ENCODE peak calls at places on chromosomes 4 and X, in five cellular contexts. B is stomach, O is ovary, Y is Peyer's patch, L is A549. V is an unnamed sample. For H3K4me1, the result is how much of the 10 kb centered on the place peaks cover.

GRCh38 chr4:3451956-3452355 is 10.2 kb downstream of the HGFAC start:
- DNase-seq in B (no peak), O (no peak), Y (no peak), L (no peak), V (no peak)

GRCh38 chr4:89158884-89159503 is 47.7 kb downstream of the TIGD2 start:
- DNase-seq in B (no peak), O (no peak), Y (no peak), L (peak), V (no peak)

GRCh38 chr4:73729534-73730165 is 10.7 kb upstream of the CXCL8 start:
- DNase-seq in B (peak), O (peak), Y (no peak), L (peak), V (peak)

GRCh38 chrX:124467202-124467601 is 120.8 kb downstream of the SH2D1A start:
- DNase-seq in B (no peak), O (no peak), Y (no peak), L (no peak), V (no peak)

GRCh38 chr4:53508446-53508845 is 82.8 kb downstream of the LNX1 start:
- DNase-seq in B (no peak), O (no peak), Y (no peak), L (peak), V (no peak)

GRCh38 chrX:10296581-10296980 is 139.8 kb downstream of the CLCN4 start:
- DNase-seq in B (no peak), O (no peak), Y (no peak), L (no peak), V (no peak)

GRCh38 chr4:169115897-169116254 is 105.8 kb upstream of the CBR4 start:
- DNase-seq in B (peak), O (no peak), Y (no peak), L (peak), V (no peak)

GRCh38 chrX:7147431-7147977 is at the start of gene STS:
- DNase-seq in B (peak), O (peak), Y (peak), L (no peak), V (peak)

GRCh38 chr4:4585012-4585670 is 43.3 kb upstream of the STX18 start:
- DNase-seq in B (no peak), O (no peak), Y (no peak), L (no peak), V (no peak)

GRCh38 chr4:174494731-174495130 is 27.6 kb downstream of the HPGD start:
- DNase-seq in B (no peak), O (no peak), Y (no peak), L (no peak), V (no peak)

GRCh38 chr4:67875011-67875410 is 8.8 kb downstream of the TMPRSS11D start:
- DNase-seq in B (no peak), O (no peak), Y (no peak), L (no peak), V (no peak)

GRCh38 chr4:3409571-3410091 is 32.1 kb upstream of the HGFAC start:
- DNase-seq in B (no peak), O (peak), Y (no peak), L (no peak), V (no peak)

GRCh38 chrX:110665636-110666035 is 130.0 kb downstream of the CHRDL1 start:
- DNase-seq in B (peak), O (no peak), Y (no peak), L (peak), V (no peak)

GRCh38 chr4:77349361-77349760 is 192.4 kb downstream of the CCNG2 start:
- DNase-seq in B (no peak), O (no peak), Y (no peak), L (no peak), V (no peak)

GRCh38 chr4:85928775-85929585 is 430.9 kb downstream of the MAPK10 start:
- DNase-seq in B (peak), O (no peak), Y (no peak), L (peak), V (no peak)

GRCh38 chrX:111634823-111635410 is 46.1 kb upstream of the ALG13 start:
- DNase-seq in B (no peak), O (no peak), Y (no peak), L (no peak), V (no peak)

GRCh38 chr4:48902266-48902665 is 4.3 kb downstream of the OCIAD2 start:
- DNase-seq in B (peak), O (no peak), Y (no peak), L (peak), V (no peak)

GRCh38 chrX:94058728-94059382 is 384.8 kb downstream of the FAM133A start:
- DNase-seq in B (no peak), O (no peak), Y (no peak), L (peak), V (peak)

GRCh38 chrX:87299563-87300160 is 217.9 kb upstream of the KLHL4 start:
- DNase-seq in B (no peak), O (no peak), Y (no peak), L (peak), V (no peak)

GRCh38 chr4:102871772-102872171 is 3.0 kb downstream of the CISD2 start:
- DNase-seq in B (no peak), O (no peak), Y (no peak), L (no peak), V (no peak)

GRCh38 chr4:176270669-176271068 is 1.6 kb upstream of the ASB5 start:
- DNase-seq in B (no peak), O (no peak), Y (no peak), L (peak), V (no peak)

GRCh38 chrX:129013574-129013973 is 509.7 kb downstream of the SMARCA1 start:
- DNase-seq in B (no peak), O (no peak), Y (no peak), L (peak), V (no peak)

GRCh38 chrX:56564921-56565861 is 1.8 kb downstream of the UBQLN2 start:
- DNase-seq in B (no peak), O (no peak), Y (no peak), L (peak), V (no peak)

GRCh38 chrX:112391313-112391712 is 288.4 kb downstream of the LHFPL1 start:
- DNase-seq in B (no peak), O (no peak), Y (no peak), L (no peak), V (no peak)

GRCh38 chr4:48831532-48832015 is 686 bp downstream of the OCIAD1 start:
- DNase-seq in B (no peak), O (no peak), Y (no peak), L (no peak), V (no peak)

GRCh38 chr4:121307441-121308327 is 73.1 kb downstream of the QRFPR start:
- DNase-seq in B (no peak), O (no peak), Y (no peak), L (peak), V (no peak)

GRCh38 chr4:87375719-87376291 is 15.2 kb downstream of the HSD17B11 start:
- DNase-seq in B (peak), O (no peak), Y (no peak), L (peak), V (peak)

GRCh38 chr4:13988347-13989265 is 361.1 kb upstream of the BOD1L1 start:
- DNase-seq in B (no peak), O (peak), Y (no peak), L (peak), V (peak)

DNA sequence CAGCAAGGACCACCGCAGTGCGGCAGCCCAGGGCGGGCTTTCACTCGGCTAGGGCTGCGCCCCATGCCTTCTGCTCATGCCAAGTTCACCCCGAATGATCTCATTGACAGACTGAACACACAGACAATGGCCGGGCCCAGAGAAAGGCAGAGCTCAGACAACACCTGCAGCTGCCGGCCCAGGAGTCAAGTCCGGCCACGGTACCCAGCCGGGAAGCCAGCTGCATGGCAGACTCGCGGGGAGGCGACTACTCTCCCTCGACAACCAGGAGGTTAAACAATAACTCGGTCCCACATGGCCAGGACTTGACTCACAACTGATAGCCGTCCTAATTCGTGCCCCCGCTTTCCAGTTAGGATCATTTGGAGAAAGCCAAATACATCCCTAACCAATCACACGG is 50.4 kb downstream of the ABLIM2 start:
- DNase-seq in B (peak), O (no peak), Y (no peak), L (no peak), V (no peak)
- TF ChIP-seq POLR2A in B (no peak), O (no peak), Y (no peak), L (no peak), V (no peak)

GRCh38 chr4:7756071-7756470 is 183.6 kb downstream of the AFAP1 start:
- DNase-seq in B (no peak), O (no peak), Y (no peak), L (no peak), V (no peak)

GRCh38 chr4:7755529-7755928 is 184.1 kb downstream of the AFAP1 start:
- DNase-seq in B (no peak), O (no peak), Y (no peak), L (no peak), V (no peak)

GRCh38 chr4:7757501-7758443 is 181.9 kb downstream of the AFAP1 start:
- DNase-seq in B (no peak), O (no peak), Y (no peak), L (no peak), V (peak)

GRCh38 chr4:7758444-7758815 is 181.2 kb downstream of the AFAP1 start:
- DNase-seq in B (no peak), O (no peak), Y (no peak), L (no peak), V (no peak)

GRCh38 chr4:7756561-7757355 is 182.9 kb downstream of the AFAP1 start:
- DNase-seq in B (no peak), O (no peak), Y (no peak), L (no peak), V (no peak)
- H3K4me3 ChIP-seq in B (no peak), O (no peak), Y (no peak), L (no peak), V (no peak)

GRCh38 chr4:114273246-114273645 is 293.8 kb upstream of the ARSJ start:
- DNase-seq in B (no peak), O (no peak), Y (no peak), L (no peak), V (no peak)
- H3K4me1 ChIP-seq in B (under half), O (under half), Y (under half), L (under half), V (under half)

GRCh38 chrX:65034641-65035450 is 58.6 kb upstream of the ZC4H2 start:
- DNase-seq in B (peak), O (peak), Y (peak), L (peak), V (peak)
- TF ChIP-seq POLR2A in B (no peak), O (no peak), Y (peak), L (no peak), V (peak)

GRCh38 chr4:140071043-140071442 is 82.9 kb downstream of the MAML3 start:
- DNase-seq in B (no peak), O (no peak), Y (no peak), L (no peak), V (no peak)
- H3K4me3 ChIP-seq in B (no peak), O (no peak), Y (no peak), L (no peak), V (no peak)

DNA sequence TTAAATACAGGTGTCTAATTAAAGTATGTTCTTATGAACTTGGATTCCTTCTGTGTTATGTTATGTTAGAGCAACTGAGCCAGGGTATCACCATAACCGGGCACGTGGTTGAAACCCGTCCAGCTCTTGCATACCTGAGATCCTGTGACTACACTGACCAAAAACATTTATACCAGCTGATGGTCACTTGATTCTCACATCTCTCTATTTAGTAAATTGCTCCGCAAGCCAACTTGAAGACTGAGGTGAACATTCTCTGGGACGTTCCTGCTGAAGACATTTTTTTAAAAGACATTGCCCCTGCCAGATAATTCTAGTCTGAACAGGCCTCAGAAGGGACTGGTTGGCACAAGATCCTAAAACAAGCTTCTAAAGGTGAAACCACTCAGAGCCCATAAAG is 550.0 kb upstream of the DIPK2B start:
- DNase-seq in B (peak), O (no peak), Y (no peak), L (no peak), V (no peak)
- H3K4me1 ChIP-seq in B (under half), O (under half), Y (under half), L (half or more), V (under half)

DNA sequence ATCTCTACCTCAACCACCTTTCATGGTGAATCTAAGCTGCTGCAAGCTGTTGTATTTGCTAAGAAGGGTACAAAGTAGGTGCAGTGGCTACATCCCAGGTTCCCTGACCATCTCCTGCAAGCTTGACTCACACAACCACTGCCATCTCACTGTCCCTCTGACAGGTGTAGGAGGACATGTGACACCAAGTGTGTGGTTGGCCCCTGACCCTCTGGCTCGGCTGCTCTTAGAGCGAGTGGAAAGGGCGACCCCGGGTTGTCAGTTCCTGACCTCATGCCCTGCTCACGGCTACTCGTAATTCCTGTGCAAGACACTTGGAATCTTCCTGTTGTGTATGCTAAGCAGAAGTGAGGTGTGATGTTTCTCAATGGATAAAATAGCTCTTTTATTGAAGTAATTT is 184.4 kb downstream of the DCLK2 start:
- DNase-seq in B (no peak), O (no peak), Y (no peak), L (no peak), V (no peak)
- TF ChIP-seq POLR2A in B (no peak), O (no peak), Y (no peak), L (no peak), V (no peak)

GRCh38 chr4:56435001-56435747 is at the start of gene PPAT:
- DNase-seq in B (peak), O (peak), Y (peak), L (peak), V (peak)

GRCh38 chr4:56444719-56445118 is 8.7 kb downstream of the PAICS start:
- DNase-seq in B (no peak), O (no peak), Y (no peak), L (no peak), V (no peak)

GRCh38 chr4:56445699-56446098 is 9.6 kb downstream of the PAICS start:
- DNase-seq in B (no peak), O (no peak), Y (no peak), L (no peak), V (no peak)

GRCh38 chr4:56435748-56436442 is at the start of gene PAICS:
- DNase-seq in B (peak), O (peak), Y (peak), L (peak), V (peak)

GRCh38 chr4:56440983-56441382 is 4.9 kb downstream of the PAICS start:
- DNase-seq in B (no peak), O (no peak), Y (no peak), L (no peak), V (no peak)
- H3K4me3 ChIP-seq in B (no peak), O (no peak), Y (no peak), L (no peak), V (no peak)

GRCh38 chr4:79466621-79467020 is 58.6 kb upstream of the GK2 start:
- DNase-seq in B (no peak), O (no peak), Y (no peak), L (no peak), V (no peak)

GRCh38 chr4:79476196-79476595 is 68.2 kb upstream of the GK2 start:
- DNase-seq in B (no peak), O (no peak), Y (no peak), L (no peak), V (no peak)

GRCh38 chr4:79467246-79467932 is 59.4 kb upstream of the GK2 start:
- DNase-seq in B (no peak), O (no peak), Y (no peak), L (no peak), V (no peak)

GRCh38 chr4:79472693-79473552 is 64.9 kb upstream of the GK2 start:
- DNase-seq in B (no peak), O (no peak), Y (no peak), L (no peak), V (no peak)

DNA sequence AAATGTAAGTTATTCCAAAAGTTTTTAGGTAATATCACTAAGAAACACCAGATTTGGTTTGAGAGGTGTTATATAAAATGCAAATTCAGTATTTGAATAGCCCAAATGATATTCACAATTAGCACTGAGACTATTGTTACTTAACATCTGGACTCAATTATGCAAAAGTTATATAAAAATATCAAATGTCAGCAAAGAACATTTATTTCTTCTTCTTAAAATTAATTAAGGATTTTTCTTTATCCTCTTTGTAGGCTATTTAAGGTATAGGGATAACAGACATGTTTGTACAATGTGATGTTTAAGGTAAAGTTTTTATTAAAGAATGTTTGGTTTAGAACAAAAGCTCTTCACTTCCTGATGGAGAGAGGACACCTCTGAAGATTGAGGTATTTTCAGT is 63.3 kb upstream of the GK2 start:
- DNase-seq in B (no peak), O (no peak), Y (no peak), L (no peak), V (no peak)
- H3K4me1 ChIP-seq in B (under half), O (under half), Y (under half), L (under half), V (under half)